ENCODE peak calls at places on chromosomes 5 and 9, in nine cellular contexts. P, F, W, O, Q, Y, V, A and I are unnamed samples.

GRCh38 chr5:118220491-118220890 is 767.9 kb downstream of the DTWD2 start:
- DNase-seq in Y (no peak), W (no peak), O (no peak), V (no peak), A (no peak), F (no peak), Q (no peak), P (no peak), I (no peak)

GRCh38 chr5:59793000-59793399 is 100.5 kb downstream of the PDE4D start:
- DNase-seq in Y (no peak), F (no peak), O (no peak), Q (peak), A (no peak), W (peak), V (no peak), P (no peak), I (peak)

GRCh38 chr5:35736280-35736679 is 118.6 kb downstream of the SPEF2 start:
- DNase-seq in F (no peak), V (no peak), Q (no peak), Y (no peak), A (no peak), P (no peak), W (no peak), O (no peak), I (no peak)

GRCh38 chr5:848671-849111 is 2.1 kb downstream of the ZDHHC11 start:
- DNase-seq in Q (no peak), W (peak), O (no peak), F (no peak), P (peak), V (no peak), Y (no peak), A (peak), I (no peak)

GRCh38 chr9:20225841-20226240 is 396.5 kb downstream of the MLLT3 start:
- DNase-seq in Y (no peak), W (no peak), F (no peak), P (no peak), A (no peak), V (no peak), O (no peak), Q (no peak), I (no peak)

GRCh38 chr5:176614805-176615478 is 5.0 kb upstream of the GPRIN1 start:
- DNase-seq in W (no peak), O (no peak), V (no peak), P (no peak), A (no peak), F (no peak), Q (no peak), Y (no peak), I (no peak)

GRCh38 chr9:124343533-124344290 is 71.5 kb downstream of the PSMB7 start:
- DNase-seq in V (no peak), Q (no peak), Y (no peak), F (no peak), A (no peak), P (no peak), W (peak), O (no peak), I (no peak)

GRCh38 chr5:54146390-54146789 is 164.0 kb downstream of the ARL15 start:
- DNase-seq in V (no peak), P (no peak), Y (no peak), F (peak), A (no peak), O (no peak), W (no peak), Q (no peak), I (no peak)

GRCh38 chr5:93611900-93612898 is 29.2 kb downstream of the NR2F1 start:
- DNase-seq in F (no peak), Q (no peak), P (no peak), Y (no peak), A (peak), V (no peak), O (peak), W (no peak), I (no peak)

GRCh38 chr5:175564716-175565115 is 86.4 kb downstream of the SFXN1 start:
- DNase-seq in Q (no peak), V (no peak), Y (no peak), A (no peak), O (no peak), F (no peak), P (no peak), W (no peak), I (no peak)

GRCh38 chr5:153617190-153617589 is 126.7 kb downstream of the GRIA1 start:
- DNase-seq in P (no peak), V (no peak), Q (no peak), A (no peak), O (no peak), Y (no peak), F (no peak), W (no peak), I (no peak)

GRCh38 chr5:989961-990530 is 18.6 kb upstream of the NKD2 start:
- DNase-seq in W (no peak), A (peak), O (peak), P (peak), Y (no peak), F (peak), V (no peak), Q (peak), I (peak)

GRCh38 chr5:172443441-172444109 is 10.8 kb downstream of the SH3PXD2B start:
- DNase-seq in Y (peak), W (peak), Q (peak), A (peak), V (no peak), P (peak), O (peak), F (peak), I (peak)

GRCh38 chr9:71498691-71499090 is 269.6 kb downstream of the CEMIP2 start:
- DNase-seq in W (no peak), F (no peak), O (no peak), A (no peak), Y (no peak), Q (no peak), P (no peak), V (no peak), I (no peak)

GRCh38 chr5:94802450-94802849 is 184.0 kb downstream of the SLF1 start:
- DNase-seq in W (no peak), A (no peak), Y (no peak), F (no peak), P (no peak), V (no peak), O (no peak), Q (no peak), I (no peak)

GRCh38 chr5:122770479-122770878 is 4.4 kb upstream of the SNX2 start:
- DNase-seq in A (no peak), F (no peak), P (no peak), Q (no peak), W (no peak), V (no peak), Y (no peak), O (no peak), I (no peak)

GRCh38 chr9:76756273-76756650 is 8.0 kb upstream of the PCA3 start:
- DNase-seq in W (no peak), Y (no peak), A (no peak), P (no peak), F (no peak), O (peak), V (no peak), Q (peak), I (no peak)

GRCh38 chr5:82312373-82312856 is 34.3 kb upstream of the RPS23 start:
- DNase-seq in P (peak), F (peak), V (peak), Q (peak), A (peak), W (peak), O (peak), Y (peak), I (peak)

DNA sequence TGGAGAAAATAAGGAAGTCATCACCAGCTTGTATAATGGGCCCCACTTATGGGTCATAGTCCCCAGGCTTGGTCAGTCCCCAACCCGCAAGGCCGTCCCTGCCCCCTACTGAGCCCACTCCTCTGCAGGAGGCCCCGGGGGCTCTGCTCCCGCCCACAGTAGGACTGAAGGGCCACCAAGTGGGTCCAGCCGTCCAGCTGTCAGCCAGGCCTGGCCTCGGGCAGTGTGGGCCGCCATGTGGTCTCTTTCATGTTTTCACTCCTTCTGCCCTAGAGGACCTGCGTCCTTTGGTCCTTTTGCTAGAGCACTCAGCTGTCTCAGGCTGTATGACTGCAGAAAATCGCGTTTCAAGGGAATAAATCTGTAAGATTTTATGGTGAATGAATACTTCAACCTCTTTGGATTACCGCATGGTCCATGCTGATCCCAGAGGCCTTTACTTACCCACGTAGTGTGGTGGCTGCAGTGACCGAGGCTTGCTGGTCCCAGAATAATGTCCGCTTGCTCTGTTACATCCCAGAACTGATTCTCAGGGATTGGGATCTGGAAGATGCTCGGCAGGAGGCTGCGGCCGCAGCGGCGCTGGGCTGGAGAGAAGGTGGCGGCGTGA is 105.8 kb upstream of the FAM120A start:
- DNase-seq in O (peak), V (no peak), W (no peak), Q (no peak), A (no peak), P (no peak), Y (no peak), F (no peak), I (no peak)
- H3K4me3 ChIP-seq in O (peak), V (no peak), W (peak), Q (peak), A (peak), P (peak), Y (peak), F (peak), I (peak)

DNA sequence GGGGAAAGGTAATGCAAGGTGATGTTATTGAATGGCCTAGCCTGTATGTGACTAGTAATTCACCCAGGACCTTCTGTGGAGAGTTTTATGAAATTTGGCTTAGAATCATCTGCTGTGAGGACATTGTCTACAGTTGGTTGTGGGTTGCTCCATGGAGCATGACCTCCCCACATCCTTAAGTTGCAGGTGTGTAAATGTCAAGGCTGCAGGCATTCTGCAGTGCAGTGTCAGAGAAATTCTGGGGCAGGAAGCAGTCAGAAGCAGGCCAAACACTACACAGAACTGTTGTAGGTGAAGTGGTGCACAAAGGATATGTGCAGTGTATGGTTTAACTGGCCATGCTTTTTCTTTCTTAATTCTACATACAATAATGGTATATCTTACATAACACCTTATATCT is 588.3 kb downstream of the EBF1 start:
- DNase-seq in Q (no peak), P (no peak), V (peak), F (no peak), A (no peak), W (no peak), O (no peak), Y (no peak), I (no peak)
- H3K27ac ChIP-seq in Q (no peak), P (no peak), V (no peak), F (no peak), A (no peak), W (no peak), O (no peak), Y (no peak), I (no peak)

DNA sequence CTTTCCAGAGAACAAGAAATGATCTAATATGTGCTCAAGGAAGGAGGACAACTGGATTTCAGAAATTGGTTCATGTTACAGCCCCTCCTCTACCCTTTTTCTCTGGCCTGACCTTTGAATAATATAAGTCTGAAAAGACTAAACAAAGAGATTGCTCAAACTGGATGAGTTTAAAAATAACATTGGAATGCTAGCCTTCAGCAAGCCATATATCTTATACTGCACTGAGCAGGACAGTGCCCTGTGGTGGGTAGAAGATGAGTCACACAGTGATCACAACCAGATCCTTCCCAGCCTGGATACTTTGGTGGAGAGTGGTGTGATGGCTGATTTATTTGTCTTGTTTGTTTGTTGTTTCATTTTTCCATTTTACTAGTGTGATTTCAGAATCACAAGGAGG is 13.2 kb downstream of the PALM2AKAP2 start:
- DNase-seq in Y (no peak), Q (no peak), F (no peak), A (no peak), O (no peak), W (no peak), P (no peak), V (no peak), I (no peak)
- H3K4me3 ChIP-seq in Y (no peak), Q (no peak), F (no peak), A (no peak), O (no peak), W (no peak), P (no peak), V (no peak), I (no peak)

GRCh38 chr5:52861368-52861767 is 73.7 kb downstream of the ITGA1 start:
- DNase-seq in V (no peak), O (no peak), Y (no peak), W (no peak), Q (no peak), A (no peak), F (no peak), P (no peak), I (no peak)

GRCh38 chr5:52854949-52855348 is 67.2 kb downstream of the ITGA1 start:
- DNase-seq in A (no peak), O (no peak), Y (no peak), F (no peak), Q (no peak), V (no peak), P (no peak), W (no peak), I (no peak)

GRCh38 chr5:52863715-52864114 is 76.0 kb downstream of the ITGA1 start:
- DNase-seq in P (no peak), W (no peak), Q (no peak), Y (no peak), A (no peak), O (no peak), V (no peak), F (no peak), I (no peak)

GRCh38 chr5:52856564-52856963 is 68.8 kb downstream of the ITGA1 start:
- DNase-seq in W (no peak), V (no peak), Q (no peak), Y (no peak), F (no peak), A (no peak), O (no peak), P (no peak), I (no peak)

GRCh38 chr5:52859619-52860018 is 71.9 kb downstream of the ITGA1 start:
- DNase-seq in V (no peak), Q (no peak), F (no peak), O (peak), W (no peak), A (no peak), P (no peak), Y (no peak), I (no peak)
- H3K27ac ChIP-seq in V (no peak), Q (no peak), F (peak), O (peak), W (peak), A (no peak), P (no peak), Y (peak), I (no peak)

DNA sequence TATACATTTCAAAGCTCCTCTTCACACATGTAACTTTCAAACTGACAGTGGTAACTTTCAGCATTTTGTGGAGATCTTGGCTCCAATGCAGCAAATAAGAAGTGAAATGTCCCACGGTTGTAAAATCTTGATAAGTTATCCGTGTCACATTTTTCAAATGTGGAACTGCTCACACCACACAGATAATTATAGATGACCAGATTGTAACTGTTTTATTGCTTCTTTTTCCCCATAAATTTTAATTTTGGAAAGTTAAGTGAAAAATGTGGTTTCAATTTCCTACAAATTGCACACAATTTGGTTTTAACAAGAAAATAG is 347.1 kb downstream of the EBF1 start:
- DNase-seq in Y (no peak), P (no peak), W (no peak), O (no peak), F (no peak), Q (no peak), V (no peak), A (no peak), I (no peak)
- H3K4me3 ChIP-seq in Y (no peak), P (no peak), W (no peak), O (no peak), F (no peak), Q (no peak), V (no peak), A (no peak), I (no peak)

GRCh38 chr9:78725565-78725964 is 428.6 kb downstream of the PSAT1 start:
- DNase-seq in A (no peak), Y (no peak), F (no peak), Q (no peak), O (no peak), P (no peak), W (no peak), V (no peak), I (no peak)
- H3K27ac ChIP-seq in A (no peak), Y (no peak), F (no peak), Q (no peak), O (no peak), P (no peak), W (no peak), V (no peak), I (no peak)

GRCh38 chr5:180100621-180101450 is 29.3 kb upstream of the RNF130 start:
- DNase-seq in A (no peak), F (no peak), Y (no peak), W (no peak), Q (no peak), V (no peak), O (no peak), P (no peak), I (peak)
- H3K4me3 ChIP-seq in A (no peak), F (no peak), Y (no peak), W (no peak), Q (no peak), V (no peak), O (no peak), P (no peak), I (no peak)

GRCh38 chr9:35771079-35771441 is 17.0 kb upstream of the MSMP start:
- DNase-seq in A (no peak), O (no peak), F (peak), Q (no peak), V (no peak), P (no peak), W (no peak), Y (no peak), I (no peak)
- H3K27ac ChIP-seq in A (no peak), O (no peak), F (peak), Q (peak), V (no peak), P (peak), W (peak), Y (peak), I (no peak)